ENCODE peak calls at places on chromosomes 12 and 14, in seven cellular contexts. M is omental fat pad; O is lung; K is central memory CD8-positive, alpha-beta T cell; J is WTC11; S is gastroesophageal sphincter; H is GM12878. L is an unnamed sample.

GRCh38 chr12:64392221-64392620 is 1.7 kb upstream of the C12orf56 start:
- ATAC-seq in S (no peak), M (no peak), H (peak), O (no peak), K (no peak), J (peak), L (no peak)

GRCh38 chr14:38363217-38363616 is 107.3 kb upstream of the CLEC14A start:
- ATAC-seq in J (no peak), M (no peak), S (no peak), K (no peak), H (no peak), O (no peak), L (no peak)

GRCh38 chr12:121637231-121637914 is 11.0 kb downstream of the ORAI1 start:
- ATAC-seq in H (peak), K (peak), M (no peak), S (no peak), J (peak), O (no peak), L (peak)

GRCh38 chr12:95335948-95336347 is 118.3 kb downstream of the VEZT start:
- ATAC-seq in O (no peak), S (no peak), M (no peak), J (no peak), H (no peak), K (no peak), L (no peak)

GRCh38 chr12:99984271-99985128 is at the start of gene ANKS1B:
- ATAC-seq in S (peak), H (peak), K (no peak), M (peak), J (peak), O (peak), L (peak)

GRCh38 chr14:20801726-20802125 is 918 bp downstream of the RNASE1 start:
- ATAC-seq in S (no peak), J (no peak), M (no peak), O (peak), K (no peak), H (no peak), L (no peak)

GRCh38 chr12:25236190-25236589 is 14.5 kb downstream of the KRAS start:
- ATAC-seq in H (no peak), S (no peak), M (no peak), K (no peak), O (no peak), J (no peak), L (no peak)

GRCh38 chr12:114812858-114813761 is 129.1 kb upstream of the TBX3 start:
- ATAC-seq in H (no peak), S (no peak), M (no peak), K (no peak), J (peak), O (peak), L (no peak)

GRCh38 chr14:92524603-92525185 is 11.1 kb downstream of the RIN3 start:
- ATAC-seq in M (no peak), H (no peak), O (no peak), S (no peak), J (no peak), K (no peak), L (no peak)

GRCh38 chr14:69441948-69442347 is 42.6 kb upstream of the PLEKHD1 start:
- ATAC-seq in S (no peak), J (no peak), O (no peak), K (no peak), M (no peak), H (peak), L (no peak)

GRCh38 chr12:123670882-123671728 is at the start of gene TCTN2:
- ATAC-seq in K (peak), M (peak), O (peak), S (peak), H (peak), J (peak), L (peak)

GRCh38 chr14:99939421-99939820 is 125.8 kb upstream of the EVL start:
- ATAC-seq in M (no peak), S (no peak), O (no peak), H (peak), J (no peak), K (no peak), L (no peak)

GRCh38 chr12:67148265-67148664 is 120.9 kb upstream of the CAND1 start:
- ATAC-seq in H (no peak), J (no peak), S (no peak), K (no peak), M (no peak), O (peak), L (no peak)

GRCh38 chr12:99619389-99620158 is 28.0 kb upstream of the GARIN6 start:
- ATAC-seq in S (no peak), M (no peak), J (peak), O (no peak), H (peak), K (no peak), L (peak)

GRCh38 chr14:61671086-61671485 is 24.2 kb upstream of the HIF1A start:
- ATAC-seq in O (no peak), K (peak), J (no peak), M (no peak), S (no peak), H (peak), L (no peak)

GRCh38 chr14:86790408-86791364 is 1202.3 kb downstream of the GALC start:
- ATAC-seq in M (no peak), O (no peak), K (no peak), S (no peak), J (peak), H (no peak), L (no peak)

GRCh38 chr14:74302160-74302628 is 540 bp downstream of the ABCD4 start:
- ATAC-seq in K (peak), O (peak), M (peak), S (peak), J (peak), H (peak), L (peak)

GRCh38 chr14:74595006-74595735 is 16.9 kb downstream of the LTBP2 start:
- ATAC-seq in J (no peak), K (no peak), M (peak), H (no peak), O (peak), S (peak), L (peak)

GRCh38 chr12:106256524-106256923 is 8.7 kb upstream of the CKAP4 start:
- ATAC-seq in H (no peak), J (no peak), K (no peak), O (no peak), S (no peak), M (no peak), L (no peak)

GRCh38 chr14:100540926-100541620 is 46.1 kb downstream of the BEGAIN start:
- ATAC-seq in O (no peak), S (no peak), J (no peak), M (no peak), K (no peak), H (no peak), L (no peak)

GRCh38 chr12:28253175-28253641 is 63.0 kb downstream of the CCDC91 start:
- ATAC-seq in O (no peak), H (peak), M (no peak), J (no peak), S (no peak), K (peak), L (no peak)

GRCh38 chr12:43805149-43805856 is 814 bp downstream of the TWF1 start:
- ATAC-seq in H (peak), O (no peak), K (peak), S (no peak), J (no peak), M (no peak), L (peak)

GRCh38 chr14:70882771-70883492 is 24.3 kb upstream of the PCNX1 start:
- ATAC-seq in K (no peak), J (no peak), O (peak), M (no peak), S (peak), H (peak), L (peak)

GRCh38 chr12:52015393-52016081 is 8.8 kb downstream of the TAMALIN start:
- ATAC-seq in H (no peak), M (no peak), K (no peak), J (no peak), S (no peak), O (no peak), L (no peak)

GRCh38 chr12:42450248-42450647 is 124.3 kb downstream of the PPHLN1 start:
- ATAC-seq in M (no peak), J (no peak), O (no peak), S (no peak), H (peak), K (no peak), L (no peak)

GRCh38 chr12:42759622-42760273 is 170.2 kb upstream of the PRICKLE1 start:
- ATAC-seq in O (peak), M (peak), J (no peak), H (no peak), S (peak), K (no peak), L (no peak)

GRCh38 chr14:65361920-65362319 is 50.6 kb upstream of the FUT8 start:
- ATAC-seq in O (peak), K (no peak), H (no peak), S (peak), J (no peak), M (no peak), L (peak)

GRCh38 chr14:91372680-91373495 is 44.7 kb downstream of the CCDC88C start:
- ATAC-seq in K (peak), H (peak), J (no peak), M (no peak), S (no peak), O (no peak), L (no peak)

GRCh38 chr12:56469007-56469930 is 891 bp downstream of the SPRYD4 start:
- ATAC-seq in S (no peak), M (peak), H (peak), O (no peak), K (no peak), J (no peak), L (peak)

GRCh38 chr12:59578239-59578638 is 17.6 kb upstream of the SLC16A7 start:
- ATAC-seq in O (no peak), H (no peak), S (no peak), J (no peak), M (no peak), K (no peak), L (no peak)

GRCh38 chr12:60819794-60820193 is 1224.0 kb downstream of the SLC16A7 start:
- ATAC-seq in J (no peak), K (no peak), O (no peak), S (no peak), H (no peak), M (no peak), L (no peak)

GRCh38 chr14:65156568-65157366 is 54.5 kb upstream of the MAX start:
- ATAC-seq in S (peak), K (no peak), H (peak), M (peak), O (peak), J (no peak), L (peak)

GRCh38 chr14:92144708-92145107 is 22.9 kb downstream of the CPSF2 start:
- ATAC-seq in S (no peak), M (no peak), K (no peak), H (no peak), O (no peak), J (no peak), L (no peak)

GRCh38 chr14:75805646-75806045 is 144.6 kb downstream of the TTLL5 start:
- ATAC-seq in K (no peak), S (no peak), H (no peak), M (no peak), J (no peak), O (no peak), L (no peak)

GRCh38 chr12:9948606-9949286 is 16.6 kb upstream of the CLEC2A start:
- ATAC-seq in M (no peak), H (peak), S (no peak), O (no peak), J (no peak), K (peak), L (no peak)

GRCh38 chr14:104597576-104597975 is 7.0 kb downstream of the TMEM179 start:
- ATAC-seq in S (no peak), K (no peak), H (no peak), M (no peak), J (no peak), O (no peak), L (no peak)

GRCh38 chr12:92859650-92860386 is 69.3 kb downstream of the EEA1 start:
- ATAC-seq in M (no peak), S (no peak), J (no peak), K (no peak), H (no peak), O (no peak), L (no peak)

GRCh38 chr14:92613008-92613658 is 99.6 kb downstream of the RIN3 start:
- ATAC-seq in M (no peak), J (peak), S (no peak), O (no peak), H (peak), K (no peak), L (peak)

GRCh38 chr14:67586302-67586701 is 13.8 kb downstream of the PIGH start:
- ATAC-seq in H (no peak), J (no peak), S (peak), M (no peak), K (no peak), O (peak), L (no peak)